ENCODE peak calls at places on chromosome 13, in eight cellular contexts. S is COR-L47; T is stimulated activated naive CD4-positive, alpha-beta T cell; J is activated CD8-positive, alpha-beta T cell treated with anti-CD3 and anti-CD28 coated beads, Interleukin-2, amount 10 ng/mL, durations not matched to agents 7 days and 5 days; U is stimulated activated CD8-positive, alpha-beta memory T cell treated with anti-CD3 and anti-CD28 coated beads, Interleukin-2, amount 100 ng/mL, for 1 hour; A is CD4-positive, CD25-positive, alpha-beta regulatory T cell; Z is GM04504; W is stimulated activated CD4-positive, alpha-beta T cell treated with anti-CD3 and anti-CD28 coated beads, Interleukin-2, amount 100 ng/mL, for 24 hours. D is an unnamed sample.

GRCh38 chr13:106610511-106610910 is 42.6 kb upstream of the ARGLU1 start:
- DNase-seq in S (no peak), U (no peak), A (no peak), T (no peak), Z (peak), J (no peak), W (no peak), D (no peak)

GRCh38 chr13:97631158-97631557 is 197.2 kb downstream of the RAP2A start:
- DNase-seq in T (no peak), W (no peak), U (no peak), S (no peak), A (no peak), Z (no peak), J (no peak), D (no peak)

GRCh38 chr13:99566125-99567083 is 65.1 kb downstream of the TM9SF2 start:
- DNase-seq in U (no peak), J (no peak), W (no peak), S (no peak), Z (no peak), A (no peak), T (no peak), D (no peak)

GRCh38 chr13:112616586-112617381 is 28.8 kb upstream of the TUBGCP3 start:
- DNase-seq in Z (peak), J (peak), S (peak), W (no peak), U (no peak), T (no peak), A (no peak), D (no peak)

GRCh38 chr13:51452391-51453307 is at the start of gene INTS6:
- DNase-seq in T (peak), U (peak), W (peak), A (peak), S (peak), Z (peak), J (peak), D (peak)

GRCh38 chr13:108496364-108497215 is 132.8 kb upstream of the MYO16 start:
- DNase-seq in J (no peak), Z (no peak), T (peak), W (no peak), U (no peak), S (no peak), A (peak), D (no peak)

GRCh38 chr13:99313473-99313872 is 6.3 kb upstream of the GPR183 start:
- DNase-seq in S (no peak), U (no peak), T (no peak), A (no peak), J (no peak), W (no peak), Z (no peak), D (no peak)

GRCh38 chr13:20197361-20197834 is 4.7 kb upstream of the GJB2 start:
- DNase-seq in U (no peak), A (peak), J (peak), Z (peak), S (peak), W (no peak), T (peak), D (no peak)

GRCh38 chr13:30587231-30587630 is 30.5 kb upstream of the USPL1 start:
- DNase-seq in Z (no peak), U (no peak), A (no peak), T (no peak), J (no peak), S (no peak), W (no peak), D (no peak)

GRCh38 chr13:74316531-74316930 is 182.3 kb upstream of the KLF12 start:
- DNase-seq in A (no peak), Z (no peak), W (no peak), S (no peak), U (no peak), J (no peak), T (no peak), D (no peak)

GRCh38 chr13:102597029-102598015 is 536 bp downstream of the TPP2 start:
- DNase-seq in W (peak), J (peak), Z (no peak), T (peak), S (no peak), U (no peak), A (peak), D (no peak)

GRCh38 chr13:24254151-24254810 is 55.1 kb upstream of the C1QTNF9 start:
- DNase-seq in T (peak), Z (no peak), J (peak), W (peak), U (peak), S (no peak), A (peak), D (peak)

GRCh38 chr13:18212873-18213272 is 968.8 kb downstream of the TUBA3C start:
- DNase-seq in Z (no peak), W (peak), U (no peak), S (no peak), J (peak), A (no peak), T (no peak), D (no peak)

GRCh38 chr13:98187155-98187726 is 10.2 kb upstream of the RNF113B start:
- DNase-seq in Z (no peak), W (no peak), U (no peak), T (no peak), J (no peak), S (no peak), A (no peak), D (no peak)

GRCh38 chr13:109146912-109147624 is 517.7 kb downstream of the MYO16 start:
- DNase-seq in T (no peak), U (no peak), J (no peak), A (no peak), S (no peak), Z (peak), W (no peak), D (no peak)

GRCh38 chr13:99766641-99767045 is 204.9 kb downstream of the ZIC5 start:
- DNase-seq in W (no peak), S (peak), A (no peak), J (no peak), U (no peak), Z (no peak), T (no peak), D (no peak)

GRCh38 chr13:80113714-80114454 is 227.0 kb downstream of the SPRY2 start:
- DNase-seq in T (no peak), Z (no peak), U (no peak), S (no peak), A (no peak), W (no peak), J (no peak), D (no peak)

GRCh38 chr13:58682616-58683015 is 1051.1 kb downstream of the PCDH17 start:
- DNase-seq in Z (no peak), S (no peak), T (no peak), A (no peak), J (no peak), U (no peak), W (no peak), D (no peak)

GRCh38 chr13:112730157-112730671 is 40.4 kb downstream of the ATP11A start:
- DNase-seq in W (no peak), T (no peak), U (no peak), S (no peak), A (no peak), Z (no peak), J (no peak), D (no peak)

GRCh38 chr13:32791545-32792172 is 205.4 kb downstream of the PDS5B start:
- DNase-seq in A (peak), T (peak), S (no peak), U (no peak), Z (no peak), W (peak), J (peak), D (no peak)

D was measured in lung.